ENCODE peak calls at places on chromosomes 7 and 10, in seven cellular contexts. I is progenitor cell of endocrine pancreas, Q is tibial artery, B is bronchial epithelial cell, R is cardiac fibroblast, C is endothelial cell, W is transverse colon. E is an unnamed sample.

GRCh38 chr7:101159696-101160674 is 5.4 kb downstream of the VGF start:
- DNase-seq in R (peak), I (no peak), W (no peak), B (peak), C (no peak), Q (no peak), E (no peak)

GRCh38 chr7:131238260-131238940 is 89.3 kb upstream of the MKLN1 start:
- DNase-seq in Q (no peak), W (no peak), C (no peak), B (peak), R (peak), I (no peak), E (no peak)

GRCh38 chr7:36316319-36316718 is 73.3 kb upstream of the ANLN start:
- DNase-seq in R (no peak), W (no peak), C (no peak), Q (no peak), I (no peak), B (no peak), E (no peak)

GRCh38 chr7:90692396-90692795 is 96.3 kb downstream of the CDK14 start:
- DNase-seq in W (no peak), B (no peak), I (no peak), R (no peak), Q (no peak), C (no peak), E (no peak)

GRCh38 chr10:73785721-73786511 is 510 bp downstream of the ZSWIM8 start:
- DNase-seq in B (peak), R (peak), I (peak), W (peak), C (peak), Q (no peak), E (no peak)

GRCh38 chr7:70240873-70241272 is 642.6 kb downstream of the AUTS2 start:
- DNase-seq in I (no peak), Q (no peak), W (no peak), B (no peak), R (no peak), C (no peak), E (no peak)

GRCh38 chr10:96606216-96606615 is 19.4 kb upstream of the TM9SF3 start:
- DNase-seq in Q (no peak), I (no peak), W (no peak), R (no peak), C (no peak), B (no peak), E (no peak)

GRCh38 chr7:80748302-80749042 is 110.0 kb downstream of the CD36 start:
- DNase-seq in W (no peak), R (no peak), Q (no peak), I (no peak), C (no peak), B (no peak), E (no peak)

GRCh38 chr7:101848168-101848951 is 30.9 kb downstream of the CUX1 start:
- DNase-seq in B (no peak), I (no peak), C (no peak), Q (no peak), W (no peak), R (no peak), E (no peak)

GRCh38 chr7:114921636-114922150 is at the start of gene MDFIC:
- DNase-seq in C (peak), B (no peak), R (no peak), I (no peak), W (peak), Q (peak), E (no peak)

GRCh38 chr10:35819736-35820135 is 177.6 kb upstream of the FZD8 start:
- DNase-seq in I (no peak), C (no peak), R (no peak), Q (no peak), W (no peak), B (no peak), E (no peak)

GRCh38 chr7:107046511-107047259 is 2.2 kb downstream of the PRKAR2B start:
- DNase-seq in C (no peak), W (no peak), R (no peak), Q (no peak), I (no peak), B (no peak), E (no peak)

GRCh38 chr7:107048783-107049418 is 4.4 kb downstream of the PRKAR2B start:
- DNase-seq in R (no peak), B (no peak), Q (no peak), W (no peak), I (no peak), C (no peak), E (no peak)

GRCh38 chr7:107049971-107050532 is 5.5 kb downstream of the PRKAR2B start:
- DNase-seq in Q (no peak), W (no peak), R (no peak), C (no peak), I (no peak), B (no peak), E (no peak)

GRCh38 chr7:107049480-107049879 is 5.0 kb downstream of the PRKAR2B start:
- DNase-seq in R (no peak), B (no peak), I (no peak), Q (no peak), C (no peak), W (no peak), E (no peak)

DNA sequence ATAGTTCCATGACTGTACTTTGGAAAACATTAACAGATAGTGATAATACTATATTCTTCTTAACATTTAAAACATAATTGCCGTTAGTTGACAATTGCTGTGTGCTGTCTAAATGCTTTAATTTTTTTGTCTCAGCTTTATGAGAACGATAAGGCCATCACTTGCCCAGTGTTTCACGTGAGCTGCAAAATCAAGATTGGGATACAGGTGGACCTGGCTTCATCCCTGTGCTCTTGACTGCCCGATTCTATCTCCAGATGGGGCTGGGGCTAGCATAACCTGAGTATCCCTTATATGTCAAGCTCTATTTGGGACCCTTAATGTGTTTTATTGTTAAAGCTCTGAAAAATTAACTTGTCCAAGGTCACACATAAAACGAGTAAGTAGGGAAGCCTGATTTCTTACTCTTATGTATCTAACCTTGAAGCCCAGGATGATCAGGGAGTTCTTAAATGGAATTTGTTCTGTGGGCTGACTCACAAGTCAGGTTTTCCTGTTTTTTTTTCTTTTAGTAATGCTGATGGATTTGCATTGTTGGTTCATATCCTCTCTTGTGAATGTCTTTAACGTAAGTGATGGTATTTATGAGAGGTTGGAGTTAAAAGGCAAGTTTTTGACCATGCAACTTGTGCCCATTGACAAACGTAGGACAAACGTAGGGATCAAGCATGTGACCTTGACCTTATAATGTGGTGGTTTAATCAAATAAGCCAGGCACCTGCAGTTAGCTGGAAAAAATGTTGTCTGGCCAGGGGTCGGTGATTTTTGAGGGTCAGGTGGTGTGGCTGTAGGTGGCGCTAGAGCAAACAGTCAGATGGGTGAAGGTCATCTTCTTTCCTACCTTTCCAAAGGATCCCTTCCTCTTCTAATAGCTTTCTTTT is 3.6 kb downstream of the PRKAR2B start:
- DNase-seq in R (no peak), I (no peak), C (no peak), B (no peak), W (no peak), Q (no peak), E (no peak)
- TF ChIP-seq CTCF in R (no peak), I (peak), C (peak), B (no peak), W (no peak), Q (no peak), E (no peak)

GRCh38 chr7:97495487-97495886 is 236.4 kb upstream of the TAC1 start:
- DNase-seq in C (no peak), R (no peak), B (no peak), I (no peak), Q (no peak), W (no peak), E (no peak)

GRCh38 chr7:97503367-97504094 is 228.4 kb upstream of the TAC1 start:
- DNase-seq in R (no peak), B (no peak), I (no peak), Q (no peak), W (no peak), C (no peak), E (no peak)

GRCh38 chr7:97499204-97499603 is 232.7 kb upstream of the TAC1 start:
- DNase-seq in R (peak), I (no peak), B (peak), W (peak), Q (no peak), C (peak), E (no peak)
- TF ChIP-seq CTCF in R (peak), I (peak), B (peak), W (peak), Q (peak), C (peak), E (no peak)

GRCh38 chr7:3636131-3636860 is 335.2 kb downstream of the SDK1 start:
- DNase-seq in C (no peak), I (no peak), W (no peak), B (no peak), Q (no peak), R (no peak), E (no peak)
- TF ChIP-seq CTCF in C (no peak), I (no peak), W (no peak), B (no peak), Q (no peak), R (no peak), E (no peak)

GRCh38 chr7:5827755-5828154 is 46.3 kb upstream of the RNF216 start:
- DNase-seq in B (peak), Q (no peak), I (no peak), R (peak), W (peak), C (peak), E (no peak)

GRCh38 chr7:5831196-5831595 is 49.4 kb upstream of the OCM start:
- DNase-seq in B (no peak), R (peak), W (no peak), I (no peak), C (no peak), Q (no peak), E (no peak)
- TF ChIP-seq CTCF in B (no peak), R (no peak), W (no peak), I (no peak), C (no peak), Q (no peak), E (no peak)

GRCh38 chr7:18357691-18358090 is 137.9 kb upstream of the HDAC9 start:
- DNase-seq in I (no peak), Q (no peak), W (no peak), C (no peak), B (peak), R (no peak), E (no peak)
- TF ChIP-seq CTCF in I (peak), Q (no peak), W (no peak), C (peak), B (peak), R (peak), E (no peak)

DNA sequence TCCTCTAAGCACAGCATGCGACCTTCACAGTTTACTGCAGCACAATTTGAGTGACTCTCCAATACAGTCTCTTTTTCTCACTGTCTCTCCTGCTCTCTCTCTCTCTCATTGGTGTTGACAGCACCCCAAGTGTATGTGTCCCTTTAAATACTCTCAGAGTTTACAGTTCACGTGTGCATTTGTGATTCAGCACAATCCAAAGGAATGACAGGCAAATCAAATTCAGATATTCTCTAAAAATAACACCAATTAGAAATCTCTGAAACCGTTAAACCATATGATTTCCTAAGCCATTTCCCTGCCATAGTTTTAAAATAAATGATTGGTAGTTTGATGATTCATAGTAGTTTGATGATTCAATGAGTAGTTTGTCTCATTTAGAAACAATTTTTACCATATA is 104.0 kb upstream of the GAD2 start:
- DNase-seq in I (no peak), B (no peak), R (no peak), Q (no peak), C (no peak), W (no peak), E (no peak)
- TF ChIP-seq CTCF in I (no peak), B (no peak), R (no peak), Q (no peak), C (no peak), W (no peak), E (no peak)

DNA sequence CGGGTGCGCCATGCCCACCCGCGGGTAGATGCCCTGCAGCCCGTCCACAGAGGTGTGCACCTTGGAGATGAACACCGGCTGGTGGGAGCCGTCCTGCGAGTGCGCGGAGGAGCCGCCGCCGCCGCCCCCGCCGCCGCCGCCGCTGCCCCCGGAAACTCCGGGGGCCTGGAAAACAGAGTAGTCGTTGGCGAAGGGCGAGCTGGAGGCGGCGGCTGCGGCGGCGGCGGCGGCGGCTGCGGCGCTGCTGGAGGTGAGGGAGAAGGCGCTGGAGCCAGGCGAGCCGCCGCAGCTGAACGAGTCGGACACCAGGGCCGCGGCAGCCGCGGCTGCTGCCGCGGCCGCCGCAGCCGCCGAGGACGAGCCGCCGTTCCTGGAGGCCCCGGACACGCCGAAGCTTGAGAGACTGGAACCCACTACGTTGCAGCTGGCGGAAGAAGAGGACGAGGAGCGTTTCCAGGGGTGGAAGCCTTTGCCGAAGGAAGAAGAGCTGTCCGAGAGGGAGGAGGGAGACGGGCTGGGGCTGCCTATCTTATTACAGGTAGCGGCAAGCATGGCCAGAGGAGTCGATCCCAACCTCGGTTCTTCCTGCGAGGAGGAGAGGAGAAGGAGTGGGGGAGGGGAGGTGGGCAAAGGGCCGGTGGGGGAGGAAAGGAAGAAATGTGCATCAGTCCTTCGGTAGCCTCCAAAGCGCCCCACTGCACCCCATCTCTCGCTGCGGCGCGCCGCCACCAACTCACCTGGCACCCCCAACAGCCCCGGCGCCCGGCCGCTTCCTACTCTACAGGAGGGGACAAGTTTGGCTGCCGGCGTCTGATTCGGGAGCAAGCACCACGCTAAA is 1.3 kb downstream of the SP8 start:
- DNase-seq in W (no peak), Q (no peak), R (no peak), C (peak), B (no peak), I (no peak), E (no peak)
- TF ChIP-seq CTCF in W (no peak), Q (no peak), R (no peak), C (no peak), B (no peak), I (no peak), E (no peak)

DNA sequence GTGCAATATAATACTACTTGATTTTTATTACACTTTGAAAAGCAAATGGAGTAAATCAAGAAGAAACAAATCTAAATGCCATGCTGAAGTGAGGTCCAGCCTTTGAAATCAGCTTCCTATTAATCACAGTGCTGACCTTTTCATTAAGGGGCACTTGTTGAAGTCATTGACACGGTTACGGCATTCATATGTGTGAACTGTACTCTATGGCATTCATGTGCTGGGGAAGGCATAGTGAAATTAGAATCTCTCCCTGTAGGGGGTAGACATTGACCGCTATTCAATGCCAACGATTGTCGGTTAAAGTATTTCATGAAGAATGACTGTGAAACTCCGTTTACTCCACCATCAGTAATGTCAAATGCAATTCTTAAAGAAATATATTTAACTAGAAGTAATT is 296.1 kb upstream of the SEMA3A start:
- DNase-seq in I (no peak), W (no peak), R (peak), C (no peak), B (no peak), Q (no peak), E (no peak)
- TF ChIP-seq CTCF in I (no peak), W (no peak), R (no peak), C (no peak), B (no peak), Q (peak), E (no peak)

GRCh38 chr7:75969182-75969581 is 25.2 kb downstream of the TMEM120A start:
- DNase-seq in B (no peak), R (no peak), C (no peak), I (no peak), Q (peak), W (no peak), E (no peak)

GRCh38 chr7:75968561-75969001 is 25.8 kb downstream of the TMEM120A start:
- DNase-seq in B (no peak), R (no peak), Q (peak), W (no peak), I (no peak), C (no peak), E (no peak)

GRCh38 chr7:75971309-75971960 is 23.0 kb downstream of the TMEM120A start:
- DNase-seq in B (no peak), Q (no peak), I (no peak), R (no peak), C (no peak), W (no peak), E (no peak)

GRCh38 chr7:75969704-75970498 is 24.5 kb downstream of the TMEM120A start:
- DNase-seq in Q (no peak), C (no peak), R (no peak), B (no peak), W (no peak), I (no peak), E (no peak)

DNA sequence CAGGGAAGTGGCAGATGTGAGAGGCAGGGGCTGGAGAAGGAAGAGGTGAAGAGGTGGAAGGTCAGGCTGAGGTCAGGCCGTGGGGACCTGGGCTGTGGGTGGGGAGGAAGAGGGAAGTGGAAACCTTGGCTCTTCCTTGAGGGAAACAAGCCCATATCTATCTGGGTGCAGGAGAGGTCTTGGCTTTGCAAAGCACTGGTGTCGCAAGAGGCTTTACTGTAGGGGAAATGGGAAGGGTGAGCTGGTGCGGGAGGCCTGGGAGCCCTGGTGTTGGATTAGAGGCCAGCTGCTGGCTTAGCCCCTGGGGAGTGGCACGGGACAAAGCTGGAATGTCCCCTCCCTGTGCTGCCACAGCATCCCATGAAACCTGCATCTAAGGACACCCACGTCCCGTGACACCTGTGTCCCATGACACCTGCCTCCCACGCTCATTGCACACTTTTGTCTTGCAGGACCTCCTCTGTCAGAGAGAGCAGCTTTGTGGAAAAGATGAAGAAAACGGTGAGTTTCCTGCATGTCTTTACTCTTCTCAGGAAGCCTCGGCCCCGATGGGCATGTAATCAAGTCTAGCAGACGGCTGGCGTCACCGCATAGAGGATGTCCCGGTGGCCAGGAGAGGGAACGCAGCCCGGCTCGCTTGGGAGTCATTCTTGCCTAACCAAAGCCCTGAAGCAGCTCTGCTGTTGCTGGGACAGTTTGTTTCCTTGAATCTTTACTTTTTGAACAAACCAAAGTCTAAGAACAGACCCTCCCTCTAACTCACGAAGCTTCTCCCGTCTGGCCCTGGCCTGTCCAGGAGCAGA is 22.2 kb downstream of the TMEM120A start:
- DNase-seq in W (no peak), C (peak), Q (peak), I (no peak), B (no peak), R (peak), E (no peak)
- TF ChIP-seq CTCF in W (no peak), C (peak), Q (no peak), I (peak), B (no peak), R (peak), E (no peak)

GRCh38 chr7:136069840-136070529 is 92.8 kb upstream of the MTPN start:
- DNase-seq in R (no peak), Q (no peak), W (no peak), I (no peak), C (no peak), B (no peak), E (no peak)
- TF ChIP-seq CTCF in R (no peak), Q (no peak), W (no peak), I (no peak), C (no peak), B (no peak), E (no peak)

E was measured in activated B cell treated with CpG ODN at 0.5 μM for 24 hours.